ENCODE peak calls at places on chromosomes 4 and X, in nine cellular contexts. I is activated CD4-positive, alpha-beta T cell treated with anti-CD3 and anti-CD28 coated beads, Interleukin-2, amount 10 ng/mL, durations not matched to agents 7 days and 5 days; F is BJ; W is B cell; O is PC-9; V is neural progenitor cell; X is Caki2; Y is T-helper 2 cell; R is MG63. G is an unnamed sample.

GRCh38 chrX:118974908-118975671 is 672 bp downstream of the LONRF3 start:
- DNase-seq in I (peak; percentile 38), F (no peak), W (peak; percentile 76), O (peak; percentile 41), V (peak; percentile 59), X (peak; percentile 60), Y (peak; percentile 70), R (peak; percentile 29), G (peak; percentile 6)

GRCh38 chr4:151627491-151627890 is 133.3 kb downstream of the GATB start:
- DNase-seq in I (no peak), F (no peak), W (no peak), O (no peak), V (no peak), X (no peak), Y (no peak), R (no peak), G (no peak)

GRCh38 chr4:38290360-38290759 is 330.2 kb downstream of the PTTG2 start:
- DNase-seq in I (no peak), F (no peak), W (no peak), O (no peak), V (no peak), X (no peak), Y (no peak), R (no peak), G (no peak)

GRCh38 chrX:130719399-130719798 is 183.6 kb downstream of the ENOX2 start:
- DNase-seq in I (no peak), F (no peak), W (no peak), O (no peak), V (peak; percentile 31), X (no peak), Y (no peak), R (no peak), G (no peak)

GRCh38 chr4:15674926-15675325 is 6.7 kb upstream of the FAM200B start:
- DNase-seq in I (no peak), F (no peak), W (no peak), O (no peak), V (no peak), X (no peak), Y (no peak), R (no peak), G (no peak)

GRCh38 chrX:10135561-10136399 is 21.0 kb upstream of the CLCN4 start:
- DNase-seq in I (no peak), F (no peak), W (no peak), O (no peak), V (no peak), X (no peak), Y (no peak), R (no peak), G (no peak)

GRCh38 chr4:10321931-10322330 is 135.3 kb downstream of the ZNF518B start:
- DNase-seq in I (no peak), F (no peak), W (no peak), O (no peak), V (no peak), X (no peak), Y (no peak), R (no peak), G (no peak)

GRCh38 chr4:56388311-56388710 is 1.0 kb upstream of the AASDH start:
- DNase-seq in I (no peak), F (no peak), W (no peak), O (no peak), V (no peak), X (no peak), Y (no peak), R (no peak), G (no peak)

GRCh38 chr4:14157262-14157661 is 529.7 kb upstream of the BOD1L1 start:
- DNase-seq in I (no peak), F (no peak), W (no peak), O (no peak), V (no peak), X (no peak), Y (no peak), R (no peak), G (no peak)

GRCh38 chr4:104491396-104491821 is 3.3 kb downstream of the CXXC4 start:
- DNase-seq in I (peak; percentile 9), F (no peak), W (peak; percentile 56), O (peak; percentile 30), V (peak; percentile 85), X (peak; percentile 55), Y (peak; percentile 61), R (peak; percentile 4), G (no peak)

G was measured in trophoblast cell.